ENCODE peak calls at places on chromosomes 7 and 10, in five cellular contexts. H is CD8-positive, alpha-beta T cell; J is CD4-positive, CD25-positive, alpha-beta regulatory T cell; W is effector memory CD4-positive, alpha-beta T cell; E is left ventricle myocardium inferior. Q is an unnamed sample. For H3K9me3, the result is how much of the 10 kb centered on the place peaks cover.

GRCh38 chr10:101720606-101721230 is 25.7 kb upstream of the FBXW4 start:
- DNase-seq in J (no peak), W (no peak), E (no peak), H (no peak), Q (no peak)

GRCh38 chr10:10516731-10517130 is 500.9 kb upstream of the CELF2 start:
- DNase-seq in H (no peak), J (no peak), E (no peak), W (no peak), Q (no peak)

GRCh38 chr10:35633006-35633980 is 8.8 kb downstream of the FZD8 start:
- DNase-seq in H (no peak), J (no peak), E (no peak), W (no peak), Q (no peak)

GRCh38 chr7:108020585-108020984 is 17.6 kb upstream of the LAMB1 start:
- DNase-seq in J (no peak), H (no peak), E (no peak), W (no peak), Q (no peak)

GRCh38 chr7:5755704-5756131 is 25.7 kb downstream of the RNF216 start:
- DNase-seq in E (no peak), J (no peak), W (no peak), H (no peak), Q (no peak)

GRCh38 chr7:44541-44896 is 147.9 kb upstream of the FAM20C start:
- DNase-seq in E (no peak), H (no peak), W (no peak), J (no peak), Q (no peak)

GRCh38 chr7:116111429-116111828 is 80.9 kb upstream of the TFEC start:
- DNase-seq in W (no peak), H (no peak), E (no peak), J (no peak), Q (no peak)

GRCh38 chr10:86863443-86863842 is 94.0 kb downstream of the MMRN2 start:
- DNase-seq in W (no peak), J (no peak), E (no peak), H (no peak), Q (no peak)

GRCh38 chr10:28768227-28768626 is 90.9 kb downstream of the BAMBI start:
- DNase-seq in W (no peak), J (no peak), E (no peak), H (no peak), Q (no peak)

GRCh38 chr10:6624392-6624791 is 44.3 kb upstream of the PRKCQ start:
- DNase-seq in J (no peak), W (no peak), H (no peak), E (no peak), Q (no peak)

GRCh38 chr10:62640386-62640785 is 164.1 kb upstream of the ADO start:
- DNase-seq in J (no peak), W (no peak), H (no peak), E (no peak), Q (no peak)

GRCh38 chr7:49639068-49639593 is 134.3 kb upstream of the VWC2 start:
- DNase-seq in J (no peak), E (no peak), H (no peak), W (no peak), Q (no peak)

GRCh38 chr7:55964802-55965470 is 551 bp downstream of the NIPSNAP2 start:
- DNase-seq in J (peak), W (peak), H (peak), E (peak), Q (peak)

GRCh38 chr7:47580811-47581331 is 1.0 kb downstream of the TNS3 start:
- DNase-seq in H (no peak), E (no peak), J (no peak), W (no peak), Q (no peak)

GRCh38 chr7:45574521-45575500 is 643 bp downstream of the ADCY1 start:
- DNase-seq in E (peak), W (no peak), J (no peak), H (no peak), Q (no peak)

GRCh38 chr10:13272164-13272571 is 27.7 kb downstream of the PHYH start:
- DNase-seq in H (no peak), E (peak), W (no peak), J (no peak), Q (no peak)

GRCh38 chr7:47253650-47254080 is 328.2 kb downstream of the TNS3 start:
- DNase-seq in H (no peak), J (no peak), W (no peak), E (peak), Q (no peak)

GRCh38 chr10:74888947-74889661 is 62.7 kb downstream of the KAT6B start:
- DNase-seq in W (no peak), E (no peak), J (no peak), H (no peak), Q (no peak)

GRCh38 chr7:155540553-155540952 is 5.8 kb downstream of the CNPY1 start:
- DNase-seq in W (no peak), J (no peak), E (no peak), H (no peak), Q (no peak)

GRCh38 chr7:155544485-155544884 is 1.9 kb downstream of the CNPY1 start:
- DNase-seq in E (no peak), W (no peak), J (no peak), H (no peak), Q (no peak)

GRCh38 chr7:155543926-155544325 is 2.4 kb downstream of the CNPY1 start:
- DNase-seq in E (no peak), J (no peak), W (no peak), H (no peak), Q (no peak)

GRCh38 chr7:155543011-155543881 is 3.1 kb downstream of the CNPY1 start:
- DNase-seq in J (no peak), W (no peak), H (no peak), E (no peak), Q (no peak)

DNA sequence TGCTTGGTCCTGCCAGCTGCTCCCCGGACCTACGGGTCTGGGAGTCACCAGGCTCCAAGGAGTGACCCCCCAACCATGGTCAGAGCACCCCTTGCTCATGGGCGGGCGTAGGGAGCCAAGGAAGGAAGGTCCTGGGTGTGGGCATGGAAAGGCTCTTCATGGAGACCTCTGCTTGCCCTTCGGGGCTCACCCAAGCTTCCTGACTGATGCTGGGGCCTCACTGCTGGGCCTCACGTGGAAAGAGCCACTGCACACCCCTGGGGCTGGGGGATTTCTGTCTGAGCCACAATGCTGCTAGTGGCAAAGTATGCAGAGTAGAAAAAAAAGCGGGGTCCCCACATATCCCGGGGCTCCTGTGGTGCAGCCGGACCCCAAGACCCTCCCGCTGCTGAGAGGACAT is 4.1 kb downstream of the CNPY1 start:
- DNase-seq in J (no peak), E (no peak), H (no peak), W (no peak), Q (no peak)
- H3K9me3 ChIP-seq in J (under half), E (under half), H (under half), W (under half), Q (under half)

GRCh38 chr10:77888356-77888703 is 38.2 kb downstream of the DLG5 start:
- DNase-seq in W (no peak), J (no peak), E (no peak), H (no peak), Q (no peak)

GRCh38 chr10:77892021-77892739 is 34.4 kb downstream of the DLG5 start:
- DNase-seq in W (no peak), J (no peak), E (no peak), H (no peak), Q (no peak)

GRCh38 chr10:77887631-77888355 is 38.8 kb downstream of the DLG5 start:
- DNase-seq in H (no peak), J (no peak), E (no peak), W (no peak), Q (no peak)

GRCh38 chr10:77889277-77889903 is 37.2 kb downstream of the DLG5 start:
- DNase-seq in H (no peak), W (no peak), J (no peak), E (no peak), Q (no peak)

GRCh38 chr10:77890097-77890496 is 36.5 kb downstream of the DLG5 start:
- DNase-seq in W (no peak), J (no peak), E (no peak), H (no peak), Q (no peak)
- H3K9me3 ChIP-seq in W (under half), J (under half), E (under half), H (under half), Q (under half)

GRCh38 chr7:57362868-57363267 is 87.1 kb upstream of the ZNF716 start:
- DNase-seq in H (no peak), E (peak), W (no peak), J (no peak), Q (no peak)

GRCh38 chr7:57367171-57367570 is 82.8 kb upstream of the ZNF716 start:
- DNase-seq in W (no peak), H (no peak), J (no peak), E (no peak), Q (no peak)

GRCh38 chr7:57361406-57361805 is 88.6 kb upstream of the ZNF716 start:
- DNase-seq in H (no peak), J (no peak), E (no peak), W (no peak), Q (no peak)

GRCh38 chr7:57364933-57365710 is 84.9 kb upstream of the ZNF716 start:
- DNase-seq in J (no peak), E (no peak), H (no peak), W (no peak), Q (no peak)

GRCh38 chr7:57363321-57363720 is 86.7 kb upstream of the ZNF716 start:
- DNase-seq in E (no peak), W (no peak), J (no peak), H (no peak), Q (no peak)
- H3K9me3 ChIP-seq in E (under half), W (under half), J (under half), H (under half), Q (under half)

DNA sequence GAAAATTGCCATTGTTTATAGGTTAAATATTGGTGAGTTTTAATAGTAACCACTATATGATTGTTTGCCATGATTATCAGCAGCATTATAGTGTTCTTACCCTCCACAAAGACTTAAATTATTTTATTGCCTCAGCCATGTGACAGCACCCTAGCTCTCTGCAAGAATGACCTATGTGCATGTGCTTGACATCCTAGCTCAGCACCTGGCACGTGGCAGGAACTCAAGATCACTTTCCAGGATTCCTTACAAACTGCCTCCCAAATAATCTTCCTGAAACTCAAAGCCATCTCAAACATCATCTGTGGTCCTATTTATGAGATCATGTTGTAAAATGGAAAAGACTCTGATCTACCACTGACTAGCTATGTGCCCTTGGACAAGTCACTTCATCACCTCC is 68.1 kb upstream of the ANKRD30A start:
- DNase-seq in E (no peak), W (no peak), H (no peak), J (no peak), Q (no peak)
- H3K9me3 ChIP-seq in E (under half), W (under half), H (under half), J (under half), Q (under half)

GRCh38 chr7:153835104-153835503 is 217.1 kb upstream of the DPP6 start:
- DNase-seq in H (no peak), J (no peak), E (no peak), W (no peak), Q (no peak)

GRCh38 chr7:153832160-153832559 is 220.0 kb upstream of the DPP6 start:
- DNase-seq in J (no peak), H (no peak), E (no peak), W (no peak), Q (no peak)

GRCh38 chr7:153829523-153829922 is 222.7 kb upstream of the DPP6 start:
- DNase-seq in J (no peak), H (no peak), W (no peak), E (no peak), Q (no peak)
- H3K9me3 ChIP-seq in J (under half), H (under half), W (under half), E (under half), Q (under half)

GRCh38 chr7:99116151-99116550 is 27.8 kb downstream of the SMURF1 start:
- DNase-seq in W (no peak), E (no peak), H (no peak), J (no peak), Q (no peak)
- H3K9me3 ChIP-seq in W (under half), E (under half), H (under half), J (under half), Q (under half)

DNA sequence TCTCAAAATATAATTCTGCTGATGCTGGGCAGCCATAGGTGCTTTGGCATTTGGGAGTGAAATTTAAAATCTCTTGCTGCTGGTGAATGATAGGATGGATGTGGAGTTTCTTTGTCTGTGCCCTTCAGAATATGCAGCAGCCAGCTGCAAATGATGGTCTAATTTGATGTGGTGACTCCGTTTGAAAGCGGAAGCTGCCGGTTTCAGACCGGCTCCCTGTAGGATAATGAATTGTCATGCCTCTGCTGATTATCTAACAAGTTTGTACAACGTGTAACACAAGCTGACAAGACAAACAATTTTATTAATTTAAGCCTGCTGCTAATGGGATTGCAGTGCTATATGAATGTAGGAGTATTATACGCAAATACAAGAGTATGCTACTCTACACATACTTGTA is 103.5 kb downstream of the SND1 start:
- DNase-seq in W (no peak), J (no peak), H (no peak), E (no peak), Q (no peak)
- H3K9me3 ChIP-seq in W (under half), J (under half), H (under half), E (under half), Q (under half)

GRCh38 chr7:158516524-158516923 is 71.1 kb downstream of the PTPRN2 start:
- DNase-seq in J (no peak), E (no peak), H (no peak), W (no peak), Q (no peak)

GRCh38 chr7:158517072-158517471 is 70.6 kb downstream of the PTPRN2 start:
- DNase-seq in W (no peak), J (no peak), H (no peak), E (no peak), Q (no peak)

GRCh38 chr7:158517571-158517970 is 70.1 kb downstream of the PTPRN2 start:
- DNase-seq in E (no peak), W (no peak), H (no peak), J (no peak), Q (no peak)

GRCh38 chr7:158520825-158521224 is 66.8 kb downstream of the PTPRN2 start:
- DNase-seq in E (no peak), W (no peak), J (no peak), H (no peak), Q (no peak)

GRCh38 chr7:158518915-158519640 is 68.5 kb downstream of the PTPRN2 start:
- DNase-seq in J (no peak), E (no peak), W (no peak), H (no peak), Q (no peak)
- H3K9me3 ChIP-seq in J (under half), E (under half), W (under half), H (under half), Q (under half)

DNA sequence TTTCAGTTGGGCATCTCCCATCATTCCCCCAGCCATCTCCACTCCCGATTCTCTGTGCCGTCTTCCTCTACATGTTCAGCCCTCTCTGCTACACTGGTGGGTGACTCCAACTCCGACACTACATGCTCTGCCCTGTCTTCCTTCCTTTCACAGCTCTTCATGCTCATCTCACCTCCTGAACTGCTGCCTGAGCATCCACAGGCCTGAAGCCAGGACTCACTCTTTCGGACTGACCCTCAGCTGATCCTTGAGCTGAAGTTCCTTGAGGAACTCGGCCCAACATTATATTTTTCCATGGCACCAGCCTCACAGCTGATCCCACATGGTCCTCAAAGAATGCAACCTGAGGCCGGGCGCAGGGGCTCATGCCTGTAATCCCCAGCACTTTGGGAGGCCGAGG is 538.4 kb downstream of the PTPRN2 start:
- DNase-seq in E (no peak), J (no peak), H (no peak), W (no peak), Q (no peak)
- H3K9me3 ChIP-seq in E (under half), J (under half), H (under half), W (under half), Q (under half)

DNA sequence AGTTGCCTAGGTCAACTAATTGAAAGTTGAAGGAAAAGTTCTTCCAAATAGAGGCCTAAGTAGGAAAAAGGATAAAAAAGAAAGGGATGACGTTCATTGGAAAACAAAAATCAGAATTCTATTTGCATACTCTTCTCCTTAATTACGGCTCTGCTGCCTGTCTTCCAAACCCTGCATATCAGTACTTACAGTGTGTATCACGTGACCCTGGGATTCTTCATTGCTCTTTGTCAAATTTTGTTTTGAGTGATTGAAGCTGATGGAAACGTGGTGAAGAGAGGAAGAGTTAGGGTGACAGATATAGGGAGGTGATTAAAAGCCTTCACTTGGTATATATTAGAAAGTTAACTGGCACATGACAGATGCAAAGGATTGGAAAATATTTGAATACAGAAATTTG is 97.9 kb downstream of the ZNF92 start:
- DNase-seq in H (no peak), J (no peak), E (no peak), W (no peak), Q (no peak)
- H3K9me3 ChIP-seq in H (under half), J (under half), E (under half), W (under half), Q (under half)